ENCODE peak calls at places on chromosomes 12 and 14, in six cellular contexts. O is endothelial cell of umbilical vein, C is body of pancreas, Q is IMR-90, N is lower leg skin, I is heart left ventricle. V is an unnamed sample.

GRCh38 chr12:98154850-98155249 is 360.5 kb upstream of the TMPO start:
- DNase-seq in I (no peak), Q (no peak), N (no peak), O (peak; percentile 57), C (peak; percentile 20), V (peak; percentile 37)

GRCh38 chr12:75834591-75834990 is 197.0 kb downstream of the PHLDA1 start:
- DNase-seq in I (no peak), Q (peak; percentile 61), O (peak; percentile 41), N (no peak), C (no peak), V (no peak)

GRCh38 chr12:21946983-21947382 is 5.8 kb upstream of the ABCC9 start:
- DNase-seq in O (no peak), I (no peak), Q (no peak), C (no peak), N (no peak), V (no peak)

GRCh38 chr12:91382081-91382543 is 199.5 kb upstream of the DCN start:
- DNase-seq in N (peak; percentile 95), I (peak; percentile 89), Q (peak; percentile 80), O (peak; percentile 91), C (peak; percentile 79), V (peak; percentile 94)

GRCh38 chr12:34218193-34219045 is 196.1 kb downstream of the ALG10 start:
- DNase-seq in I (peak; percentile 49), N (peak; percentile 85), O (peak; percentile 55), C (peak; percentile 77), Q (peak; percentile 34), V (peak; percentile 91)

GRCh38 chr12:74794522-74794921 is 256.9 kb downstream of the ATXN7L3B start:
- DNase-seq in C (no peak), O (no peak), N (no peak), I (no peak), Q (no peak), V (no peak)

GRCh38 chr12:89250213-89250612 is 102.1 kb downstream of the DUSP6 start:
- DNase-seq in I (no peak), C (no peak), N (no peak), Q (no peak), O (peak; percentile 52), V (no peak)

GRCh38 chr12:123991402-123991951 is 18.5 kb downstream of the ZNF664 start:
- DNase-seq in C (no peak), O (no peak), N (no peak), I (no peak), Q (no peak), V (no peak)

GRCh38 chr12:117819160-117819559 is 149.6 kb downstream of the KSR2 start:
- DNase-seq in Q (no peak), C (no peak), N (no peak), I (no peak), O (no peak), V (no peak)

GRCh38 chr12:54688309-54689033 is 40.3 kb upstream of the DCD start:
- DNase-seq in O (no peak), N (no peak), I (no peak), Q (no peak), C (peak; percentile 7), V (no peak)

GRCh38 chr12:16389594-16389993 is 42.1 kb downstream of the MGST1 start:
- DNase-seq in N (no peak), I (no peak), O (no peak), Q (peak; percentile 88), C (no peak), V (no peak)

GRCh38 chr12:120775862-120776552 is 50.4 kb downstream of the ACADS start:
- DNase-seq in Q (no peak), N (no peak), I (no peak), O (no peak), C (no peak), V (no peak)

GRCh38 chr14:24861083-24861630 is 188.8 kb downstream of the STXBP6 start:
- DNase-seq in N (no peak), I (no peak), C (peak; percentile 68), O (no peak), Q (peak; percentile 68), V (no peak)

GRCh38 chr12:49549735-49550710 is 11.2 kb downstream of the KCNH3 start:
- DNase-seq in C (no peak), O (no peak), N (no peak), I (peak; percentile 20), Q (no peak), V (no peak)

GRCh38 chr12:132395908-132396305 is 66.5 kb upstream of the GALNT9 start:
- DNase-seq in O (no peak), C (no peak), Q (no peak), I (no peak), N (peak; percentile 84), V (no peak)

GRCh38 chr12:57461326-57461903 is 1.8 kb downstream of the GLI1 start:
- DNase-seq in C (no peak), N (peak; percentile 92), O (peak; percentile 28), Q (peak; percentile 57), I (peak; percentile 76), V (peak; percentile 87)

GRCh38 chr12:10618338-10618987 is 5.1 kb upstream of the MAGOHB start:
- DNase-seq in I (no peak), N (no peak), C (no peak), O (peak; percentile 34), Q (peak; percentile 88), V (no peak)

GRCh38 chr12:125245601-125246345 is 180.5 kb downstream of the AACS start:
- DNase-seq in I (no peak), O (no peak), N (no peak), C (no peak), Q (no peak), V (no peak)

GRCh38 chr14:57391609-57392195 is 1.3 kb downstream of the NAA30 start:
- DNase-seq in Q (peak; percentile 8), O (peak; percentile 47), I (no peak), C (no peak), N (no peak), V (peak; percentile 22)

GRCh38 chr14:57389646-57390036 is 745 bp upstream of the NAA30 start:
- DNase-seq in I (no peak), Q (no peak), C (peak; percentile 17), O (no peak), N (no peak), V (peak; percentile 45)

GRCh38 chr14:57390037-57390805 is at the start of gene NAA30:
- DNase-seq in N (peak; percentile 98), I (peak; percentile 96), Q (peak; percentile 92), C (peak; percentile 97), O (peak; percentile 92), V (peak; percentile 96)

GRCh38 chr14:57392830-57393229 is 2.4 kb downstream of the NAA30 start:
- DNase-seq in Q (no peak), N (no peak), O (peak; percentile 32), C (no peak), I (no peak), V (no peak)

DNA sequence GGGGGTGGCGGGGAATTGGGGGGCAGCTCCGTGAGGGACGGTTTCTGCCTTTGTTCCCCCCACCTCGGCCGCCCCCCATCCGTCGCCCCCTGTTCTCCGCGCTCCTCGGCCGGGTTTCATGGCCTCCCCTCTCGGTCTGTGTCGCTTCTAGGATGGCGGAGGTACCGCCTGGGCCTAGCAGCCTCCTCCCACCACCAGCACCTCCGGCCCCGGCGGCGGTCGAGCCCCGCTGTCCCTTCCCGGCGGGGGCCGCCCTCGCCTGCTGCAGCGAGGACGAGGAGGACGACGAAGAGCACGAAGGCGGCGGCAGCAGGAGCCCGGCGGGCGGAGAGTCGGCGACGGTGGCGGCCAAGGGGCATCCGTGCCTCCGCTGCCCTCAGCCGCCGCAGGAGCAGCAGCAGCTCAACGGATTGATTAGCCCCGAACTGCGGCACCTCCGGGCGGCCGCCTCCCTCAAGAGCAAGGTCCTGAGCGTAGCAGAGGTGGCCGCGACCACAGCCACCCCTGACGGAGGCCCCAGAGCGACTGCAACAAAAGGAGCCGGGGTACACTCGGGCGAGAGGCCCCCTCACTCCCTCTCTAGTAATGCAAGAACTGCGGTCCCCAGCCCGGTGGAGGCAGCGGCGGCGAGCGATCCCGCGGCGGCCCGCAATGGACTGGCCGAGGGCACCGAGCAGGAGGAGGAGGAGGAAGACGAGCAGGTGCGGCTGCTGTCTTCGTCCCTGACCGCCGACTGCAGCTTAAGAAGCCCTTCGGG is 598 bp downstream of the NAA30 start:
- DNase-seq in C (peak; percentile 37), Q (peak; percentile 14), I (peak; percentile 42), N (peak; percentile 87), O (peak; percentile 66), V (peak; percentile 38)
- TF ChIP-seq POLR2A in C (no peak), Q (no peak), I (no peak), N (no peak), O (no peak), V (no peak)

GRCh38 chr14:85530626-85531025 is 682 bp downstream of the FLRT2 start:
- DNase-seq in N (no peak), Q (no peak), I (no peak), O (no peak), C (no peak), V (no peak)

GRCh38 chr14:85528080-85528881 is 1.7 kb upstream of the FLRT2 start:
- DNase-seq in O (peak; percentile 94), C (peak; percentile 73), I (peak; percentile 29), Q (peak; percentile 90), N (no peak), V (peak; percentile 74)

GRCh38 chr14:85527458-85527857 is 2.5 kb upstream of the FLRT2 start:
- DNase-seq in N (no peak), C (no peak), I (no peak), O (peak; percentile 83), Q (no peak), V (no peak)

GRCh38 chr14:85529803-85530574 is at the start of gene FLRT2:
- DNase-seq in I (peak; percentile 57), O (peak; percentile 93), N (peak; percentile 91), C (peak; percentile 84), Q (peak; percentile 44), V (peak; percentile 81)

GRCh38 chr14:85528882-85529585 is 910 bp upstream of the FLRT2 start:
- DNase-seq in N (peak; percentile 86), I (no peak), O (peak; percentile 83), C (peak; percentile 30), Q (peak; percentile 72), V (peak; percentile 36)
- TF ChIP-seq POLR2A in N (no peak), I (no peak), O (peak; percentile 15), C (no peak), Q (no peak), V (no peak)

DNA sequence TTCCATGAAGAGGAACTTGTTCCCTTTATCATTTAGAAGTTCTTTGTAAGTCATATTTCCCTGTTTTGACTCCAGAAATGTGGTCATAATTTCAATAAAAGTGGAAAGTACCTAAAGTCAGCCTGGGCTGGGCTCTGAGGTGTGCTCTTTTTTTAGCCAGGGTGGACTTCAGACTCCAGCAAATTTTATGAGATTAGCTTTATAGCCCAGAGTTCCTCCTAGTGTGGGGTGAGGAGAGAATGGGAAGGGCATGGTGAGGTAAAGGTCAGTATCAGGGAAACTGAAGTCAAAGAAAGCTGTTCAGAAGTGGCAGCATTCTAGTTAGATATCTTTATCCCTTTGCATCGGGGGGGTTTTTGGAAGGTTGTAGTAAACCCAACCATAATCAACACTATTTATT is 92.5 kb downstream of the TMCC3 start:
- DNase-seq in N (no peak), C (no peak), O (no peak), I (no peak), Q (no peak), V (no peak)
- TF ChIP-seq POLR2A in N (no peak), C (no peak), O (no peak), I (no peak), Q (no peak), V (no peak)

GRCh38 chr14:22794533-22794932 is 20.7 kb downstream of the SLC7A7 start:
- DNase-seq in I (no peak), O (no peak), C (no peak), Q (no peak), N (no peak), V (no peak)
- TF ChIP-seq POLR2A in I (no peak), O (no peak), C (no peak), Q (no peak), N (no peak), V (no peak)

V was measured in testis.